ENCODE peak calls at places on chromosomes 7 and 10, in four cellular contexts. One of them, this sample, is unnamed. For H3K4me1, the result is how much of the 10 kb centered on the place peaks cover.

GRCh38 chr10:114233432-114233831 is 5.6 kb upstream of the VWA2 start:
- DNase-seq in A549: no peak
- DNase-seq in BE2C: no peak
- DNase-seq in sigmoid colon: no peak
- DNase-seq in this sample: no peak

GRCh38 chr10:26441491-26442214 is 3.5 kb downstream of the APBB1IP start:
- DNase-seq in A549: no peak
- DNase-seq in BE2C: no peak
- DNase-seq in sigmoid colon: no peak
- DNase-seq in this sample: no peak

GRCh38 chr10:57743711-57744110 is 524.0 kb downstream of the IPMK start:
- DNase-seq in A549: no peak
- DNase-seq in BE2C: no peak
- DNase-seq in sigmoid colon: no peak
- DNase-seq in this sample: no peak

GRCh38 chr7:8184241-8184640 is 77.7 kb downstream of the ICA1 start:
- DNase-seq in A549: no peak
- DNase-seq in BE2C: no peak
- DNase-seq in sigmoid colon: no peak
- DNase-seq in this sample: no peak

GRCh38 chr10:93447019-93447418 is 35.1 kb downstream of the MYOF start:
- DNase-seq in A549: no peak
- DNase-seq in BE2C: no peak
- DNase-seq in sigmoid colon: no peak
- DNase-seq in this sample: no peak

GRCh38 chr10:68594405-68594804 is 34.3 kb downstream of the TET1 start:
- DNase-seq in A549: no peak
- DNase-seq in BE2C: peak
- DNase-seq in sigmoid colon: no peak
- DNase-seq in this sample: no peak

GRCh38 chr7:83427929-83428328 is 221.0 kb downstream of the SEMA3E start:
- DNase-seq in A549: no peak
- DNase-seq in BE2C: no peak
- DNase-seq in sigmoid colon: no peak
- DNase-seq in this sample: no peak

GRCh38 chr7:24756989-24757798 is at the start of gene GSDME:
- DNase-seq in A549: peak
- DNase-seq in BE2C: peak
- DNase-seq in sigmoid colon: peak
- DNase-seq in this sample: peak

GRCh38 chr10:133394064-133394663 is at the start of gene MTG1:
- DNase-seq in A549: peak
- DNase-seq in BE2C: peak
- DNase-seq in sigmoid colon: peak
- DNase-seq in this sample: peak

GRCh38 chr7:11224535-11224934 is 250.9 kb downstream of the PHF14 start:
- DNase-seq in A549: no peak
- DNase-seq in BE2C: no peak
- DNase-seq in sigmoid colon: no peak
- DNase-seq in this sample: no peak

GRCh38 chr7:123210986-123211385 is 11.2 kb upstream of the SLC13A1 start:
- DNase-seq in A549: no peak
- DNase-seq in BE2C: no peak
- DNase-seq in sigmoid colon: no peak
- DNase-seq in this sample: no peak

GRCh38 chr10:115051216-115051615 is 41.9 kb upstream of the ATRNL1 start:
- DNase-seq in A549: no peak
- DNase-seq in BE2C: no peak
- DNase-seq in sigmoid colon: no peak
- DNase-seq in this sample: no peak

GRCh38 chr7:39838326-39838725 is 111.7 kb upstream of the CDK13 start:
- DNase-seq in A549: no peak
- DNase-seq in BE2C: no peak
- DNase-seq in sigmoid colon: peak
- DNase-seq in this sample: no peak

GRCh38 chr7:44390701-44391100 is 65.3 kb upstream of the CAMK2B start:
- DNase-seq in A549: no peak
- DNase-seq in BE2C: no peak
- DNase-seq in sigmoid colon: no peak
- DNase-seq in this sample: no peak

GRCh38 chr10:11685787-11686218 is 56.4 kb upstream of the ECHDC3 start:
- DNase-seq in A549: no peak
- DNase-seq in BE2C: peak
- DNase-seq in sigmoid colon: peak
- DNase-seq in this sample: no peak

GRCh38 chr10:101189461-101190401 is 39.5 kb downstream of the LBX1 start:
- DNase-seq in A549: no peak
- DNase-seq in BE2C: no peak
- DNase-seq in sigmoid colon: no peak
- DNase-seq in this sample: no peak

GRCh38 chr10:69571618-69572158 is 1.5 kb downstream of the NEUROG3 start:
- DNase-seq in A549: no peak
- DNase-seq in BE2C: no peak
- DNase-seq in sigmoid colon: no peak
- DNase-seq in this sample: no peak

GRCh38 chr7:76333388-76334101 is 25.2 kb downstream of the YWHAG start:
- DNase-seq in A549: no peak
- DNase-seq in BE2C: no peak
- DNase-seq in sigmoid colon: peak
- DNase-seq in this sample: no peak

GRCh38 chr7:155490697-155491628 is 33.0 kb downstream of the EN2 start:
- DNase-seq in A549: no peak
- DNase-seq in BE2C: no peak
- DNase-seq in sigmoid colon: no peak
- DNase-seq in this sample: no peak

GRCh38 chr10:110357871-110358270 is 53.2 kb upstream of the SMNDC1 start:
- DNase-seq in A549: no peak
- DNase-seq in BE2C: no peak
- DNase-seq in sigmoid colon: no peak
- DNase-seq in this sample: no peak

GRCh38 chr7:27303021-27303420 is 60.4 kb downstream of the EVX1 start:
- DNase-seq in A549: no peak
- DNase-seq in BE2C: no peak
- DNase-seq in sigmoid colon: no peak
- DNase-seq in this sample: peak

GRCh38 chr7:120856621-120857352 is 1.2 kb downstream of the TSPAN12 start:
- DNase-seq in A549: peak
- DNase-seq in BE2C: peak
- DNase-seq in sigmoid colon: peak
- DNase-seq in this sample: no peak

GRCh38 chr10:103800789-103801540 is 54.4 kb downstream of the SH3PXD2A start:
- DNase-seq in A549: no peak
- DNase-seq in BE2C: no peak
- DNase-seq in sigmoid colon: no peak
- DNase-seq in this sample: no peak

GRCh38 chr7:112204072-112204775 is 2.0 kb downstream of the DOCK4 start:
- DNase-seq in A549: peak
- DNase-seq in BE2C: no peak
- DNase-seq in sigmoid colon: no peak
- DNase-seq in this sample: no peak

GRCh38 chr10:131749767-131750142 is 151.1 kb upstream of the PPP2R2D start:
- DNase-seq in A549: no peak
- DNase-seq in BE2C: no peak
- DNase-seq in sigmoid colon: peak
- DNase-seq in this sample: peak

GRCh38 chr10:1153805-1154351 is 97.7 kb downstream of the WDR37 start:
- DNase-seq in A549: no peak
- DNase-seq in BE2C: no peak
- DNase-seq in sigmoid colon: peak
- DNase-seq in this sample: no peak

GRCh38 chr7:133140994-133141595 is 59.2 kb upstream of the CHCHD3 start:
- DNase-seq in A549: no peak
- DNase-seq in BE2C: peak
- DNase-seq in sigmoid colon: no peak
- DNase-seq in this sample: no peak

GRCh38 chr7:133135451-133135850 is 53.6 kb upstream of the CHCHD3 start:
- DNase-seq in A549: no peak
- DNase-seq in BE2C: no peak
- DNase-seq in sigmoid colon: no peak
- DNase-seq in this sample: no peak

GRCh38 chr7:133134810-133135209 is 52.9 kb upstream of the CHCHD3 start:
- DNase-seq in A549: no peak
- DNase-seq in BE2C: no peak
- DNase-seq in sigmoid colon: no peak
- DNase-seq in this sample: no peak

GRCh38 chr7:133139350-133139749 is 57.5 kb upstream of the CHCHD3 start:
- DNase-seq in A549: no peak
- DNase-seq in BE2C: peak
- DNase-seq in sigmoid colon: no peak
- DNase-seq in this sample: no peak
- TF ChIP-seq CTCF in A549: no peak
- TF ChIP-seq CTCF in BE2C: peak
- TF ChIP-seq CTCF in sigmoid colon: no peak
- TF ChIP-seq CTCF in this sample: no peak

DNA sequence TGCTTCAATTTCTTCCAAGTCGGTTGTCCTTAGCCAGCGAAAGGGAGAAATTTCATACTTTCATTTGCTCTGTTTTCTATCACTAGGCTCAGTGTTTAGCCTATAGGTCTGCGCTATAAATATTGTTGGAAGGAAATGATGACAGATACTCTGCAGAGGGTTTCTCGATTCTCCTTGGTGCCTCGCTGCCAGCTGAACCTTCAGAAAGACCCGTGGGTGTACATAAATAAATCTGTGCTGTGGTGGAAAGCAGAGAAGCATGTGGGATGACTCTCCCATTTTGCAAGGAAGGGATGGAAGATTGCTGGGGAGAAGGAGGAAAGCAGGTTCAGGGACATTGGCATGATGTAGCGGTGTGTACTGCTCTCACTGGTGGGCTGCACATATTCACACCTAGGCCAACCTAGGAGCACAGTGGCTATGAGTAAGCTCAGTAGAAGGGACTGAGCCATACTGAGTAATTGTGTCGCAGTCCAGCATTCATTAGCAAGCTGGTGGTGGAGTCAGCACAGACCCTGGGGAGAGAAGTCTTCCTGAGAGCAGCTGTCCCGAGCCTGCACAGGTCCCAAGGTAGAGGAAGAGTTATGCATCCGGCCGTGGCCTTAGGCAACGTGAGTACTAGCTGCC is 50.5 kb downstream of the PNLIPRP3 start:
- DNase-seq in A549: no peak
- DNase-seq in BE2C: no peak
- DNase-seq in sigmoid colon: no peak
- DNase-seq in this sample: no peak
- H3K4me3 ChIP-seq in A549: no peak
- H3K4me3 ChIP-seq in BE2C: no peak
- H3K4me3 ChIP-seq in sigmoid colon: no peak
- H3K4me3 ChIP-seq in this sample: no peak

GRCh38 chr10:130194194-130194990 is 58.2 kb downstream of the GLRX3 start:
- DNase-seq in A549: no peak
- DNase-seq in BE2C: no peak
- DNase-seq in sigmoid colon: no peak
- DNase-seq in this sample: no peak
- H3K4me1 ChIP-seq in A549: under half
- H3K4me1 ChIP-seq in BE2C: under half
- H3K4me1 ChIP-seq in sigmoid colon: under half
- H3K4me1 ChIP-seq in this sample: under half

GRCh38 chr7:2517004-2517403 is 2.6 kb upstream of the LFNG start:
- DNase-seq in A549: no peak
- DNase-seq in BE2C: no peak
- DNase-seq in sigmoid colon: no peak
- DNase-seq in this sample: no peak
- TF ChIP-seq CTCF in A549: no peak
- TF ChIP-seq CTCF in BE2C: no peak
- TF ChIP-seq CTCF in sigmoid colon: no peak
- TF ChIP-seq CTCF in this sample: no peak

GRCh38 chr7:142859829-142860228 is 5.0 kb downstream of the EPHB6 start:
- DNase-seq in A549: no peak
- DNase-seq in BE2C: no peak
- DNase-seq in sigmoid colon: peak
- DNase-seq in this sample: no peak
- H3K4me3 ChIP-seq in A549: no peak
- H3K4me3 ChIP-seq in BE2C: no peak
- H3K4me3 ChIP-seq in sigmoid colon: no peak
- H3K4me3 ChIP-seq in this sample: no peak

DNA sequence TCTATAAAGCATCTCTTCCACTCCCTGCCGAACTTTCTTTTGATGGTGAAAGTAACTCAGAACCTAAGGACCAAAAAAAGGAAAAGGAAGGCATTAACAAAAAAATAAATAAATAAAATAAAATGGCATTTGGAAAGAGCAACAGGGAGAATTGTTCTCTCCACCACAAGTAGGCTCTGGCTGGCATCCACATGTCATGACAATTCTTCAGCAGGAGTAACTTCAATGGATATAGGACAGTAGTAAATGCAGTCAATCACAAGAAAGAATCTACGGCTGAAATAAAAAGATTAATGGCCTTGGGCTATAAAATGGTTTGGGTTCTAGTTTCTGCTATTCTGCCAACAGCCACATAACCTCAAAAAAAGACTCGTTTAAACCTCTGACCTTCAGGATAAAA is 23.9 kb downstream of the NCAPG2 start:
- DNase-seq in A549: no peak
- DNase-seq in BE2C: no peak
- DNase-seq in sigmoid colon: no peak
- DNase-seq in this sample: no peak
- H3K4me1 ChIP-seq in A549: under half
- H3K4me1 ChIP-seq in BE2C: under half
- H3K4me1 ChIP-seq in sigmoid colon: under half
- H3K4me1 ChIP-seq in this sample: under half

GRCh38 chr7:133349101-133349500 is 96.2 kb downstream of the EXOC4 start:
- DNase-seq in A549: no peak
- DNase-seq in BE2C: no peak
- DNase-seq in sigmoid colon: no peak
- DNase-seq in this sample: no peak

GRCh38 chr7:133345690-133346421 is 93.0 kb downstream of the EXOC4 start:
- DNase-seq in A549: no peak
- DNase-seq in BE2C: no peak
- DNase-seq in sigmoid colon: no peak
- DNase-seq in this sample: no peak

GRCh38 chr7:133339772-133340171 is 86.9 kb downstream of the EXOC4 start:
- DNase-seq in A549: no peak
- DNase-seq in BE2C: no peak
- DNase-seq in sigmoid colon: no peak
- DNase-seq in this sample: no peak

GRCh38 chr7:133344275-133344674 is 91.4 kb downstream of the EXOC4 start:
- DNase-seq in A549: peak
- DNase-seq in BE2C: no peak
- DNase-seq in sigmoid colon: no peak
- DNase-seq in this sample: no peak
- TF ChIP-seq CTCF in A549: peak
- TF ChIP-seq CTCF in BE2C: peak
- TF ChIP-seq CTCF in sigmoid colon: no peak
- TF ChIP-seq CTCF in this sample: peak

This sample was measured in RWPE2.